ENCODE peak calls at places on chromosome 10, in six cellular contexts. One of them, this sample, is unnamed. For H3K36me3, the result is how much of the 10 kb centered on the place peaks cover.

GRCh38 chr10:132539431-132539839 is 1.8 kb downstream of the INPP5A start:
- DNase-seq in mesenchymal stem cell: no peak
- DNase-seq in psoas muscle: peak
- DNase-seq in PC-9: no peak
- DNase-seq in GM23248: peak
- DNase-seq in Panc1: no peak
- DNase-seq in this sample: no peak

GRCh38 chr10:33240931-33241330 is 93.5 kb downstream of the NRP1 start:
- DNase-seq in mesenchymal stem cell: no peak
- DNase-seq in psoas muscle: no peak
- DNase-seq in PC-9: no peak
- DNase-seq in GM23248: peak
- DNase-seq in Panc1: no peak
- DNase-seq in this sample: no peak

GRCh38 chr10:115660391-115660790 is 567.2 kb downstream of the ATRNL1 start:
- DNase-seq in mesenchymal stem cell: no peak
- DNase-seq in psoas muscle: no peak
- DNase-seq in PC-9: no peak
- DNase-seq in GM23248: no peak
- DNase-seq in Panc1: no peak
- DNase-seq in this sample: no peak

GRCh38 chr10:62224606-62225005 is 44.0 kb downstream of the RTKN2 start:
- DNase-seq in mesenchymal stem cell: peak
- DNase-seq in psoas muscle: no peak
- DNase-seq in PC-9: peak
- DNase-seq in GM23248: peak
- DNase-seq in Panc1: no peak
- DNase-seq in this sample: peak

GRCh38 chr10:104284783-104285182 is 15.8 kb downstream of the GSTO2 start:
- DNase-seq in mesenchymal stem cell: no peak
- DNase-seq in psoas muscle: no peak
- DNase-seq in PC-9: no peak
- DNase-seq in GM23248: no peak
- DNase-seq in Panc1: no peak
- DNase-seq in this sample: no peak

GRCh38 chr10:69634759-69635425 is 4.8 kb downstream of the FAM241B start:
- DNase-seq in mesenchymal stem cell: no peak
- DNase-seq in psoas muscle: no peak
- DNase-seq in PC-9: no peak
- DNase-seq in GM23248: no peak
- DNase-seq in Panc1: no peak
- DNase-seq in this sample: no peak

GRCh38 chr10:82811621-82812020 is 936.6 kb downstream of the NRG3 start:
- DNase-seq in mesenchymal stem cell: peak
- DNase-seq in psoas muscle: no peak
- DNase-seq in PC-9: peak
- DNase-seq in GM23248: peak
- DNase-seq in Panc1: no peak
- DNase-seq in this sample: no peak

GRCh38 chr10:70799124-70799523 is 13.9 kb upstream of the TBATA start:
- DNase-seq in mesenchymal stem cell: no peak
- DNase-seq in psoas muscle: no peak
- DNase-seq in PC-9: no peak
- DNase-seq in GM23248: peak
- DNase-seq in Panc1: no peak
- DNase-seq in this sample: no peak

GRCh38 chr10:48414778-48415177 is 108.3 kb downstream of the MAPK8 start:
- DNase-seq in mesenchymal stem cell: no peak
- DNase-seq in psoas muscle: no peak
- DNase-seq in PC-9: no peak
- DNase-seq in GM23248: peak
- DNase-seq in Panc1: no peak
- DNase-seq in this sample: no peak

GRCh38 chr10:119370046-119370770 is 162.8 kb downstream of the GRK5 start:
- DNase-seq in mesenchymal stem cell: peak
- DNase-seq in psoas muscle: peak
- DNase-seq in PC-9: no peak
- DNase-seq in GM23248: peak
- DNase-seq in Panc1: no peak
- DNase-seq in this sample: no peak

GRCh38 chr10:79145517-79146470 is 77.0 kb downstream of the ZMIZ1 start:
- DNase-seq in mesenchymal stem cell: no peak
- DNase-seq in psoas muscle: no peak
- DNase-seq in PC-9: no peak
- DNase-seq in GM23248: no peak
- DNase-seq in Panc1: no peak
- DNase-seq in this sample: no peak

GRCh38 chr10:19930936-19931859 is 115.0 kb downstream of the PLXDC2 start:
- DNase-seq in mesenchymal stem cell: peak
- DNase-seq in psoas muscle: no peak
- DNase-seq in PC-9: no peak
- DNase-seq in GM23248: peak
- DNase-seq in Panc1: no peak
- DNase-seq in this sample: peak

GRCh38 chr10:119535837-119536507 is 6.5 kb downstream of the RGS10 start:
- DNase-seq in mesenchymal stem cell: no peak
- DNase-seq in psoas muscle: no peak
- DNase-seq in PC-9: no peak
- DNase-seq in GM23248: no peak
- DNase-seq in Panc1: no peak
- DNase-seq in this sample: no peak

GRCh38 chr10:71569775-71570588 is 149.6 kb downstream of the C10orf105 start:
- DNase-seq in mesenchymal stem cell: peak
- DNase-seq in psoas muscle: peak
- DNase-seq in PC-9: peak
- DNase-seq in GM23248: peak
- DNase-seq in Panc1: peak
- DNase-seq in this sample: no peak

GRCh38 chr10:11110499-11110898 is 92.8 kb downstream of the CELF2 start:
- DNase-seq in mesenchymal stem cell: no peak
- DNase-seq in psoas muscle: no peak
- DNase-seq in PC-9: no peak
- DNase-seq in GM23248: no peak
- DNase-seq in Panc1: no peak
- DNase-seq in this sample: no peak

DNA sequence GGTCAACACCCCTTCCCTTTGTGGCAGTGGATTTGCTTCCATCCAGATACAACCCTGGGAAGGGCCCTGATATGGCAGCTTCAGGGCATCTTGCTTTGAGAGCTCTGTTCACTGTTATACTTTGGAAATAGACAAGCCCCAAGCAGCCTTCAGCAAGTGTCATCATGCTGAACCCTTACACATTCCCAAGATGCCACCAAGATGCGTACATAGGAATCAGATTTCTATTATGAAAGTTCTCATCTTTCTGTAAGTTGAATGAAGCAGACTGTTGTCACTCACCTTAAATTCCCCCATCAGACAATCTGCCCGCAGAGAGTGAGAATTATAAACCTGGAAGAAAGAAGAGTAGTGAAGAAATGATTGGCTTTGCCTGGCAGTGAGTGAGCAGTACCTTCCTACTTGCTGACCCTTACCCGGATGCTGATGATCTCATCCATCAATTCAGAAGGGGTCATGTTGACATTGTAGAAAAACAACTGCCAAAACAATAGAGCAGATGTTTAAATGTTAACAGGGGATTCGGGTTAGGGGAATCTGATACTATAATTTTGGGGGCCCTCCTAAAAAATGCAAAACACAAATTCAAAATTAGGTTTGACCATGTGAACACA is 78.3 kb downstream of the MYOF start:
- DNase-seq in mesenchymal stem cell: no peak
- DNase-seq in psoas muscle: no peak
- DNase-seq in PC-9: no peak
- DNase-seq in GM23248: no peak
- DNase-seq in Panc1: no peak
- DNase-seq in this sample: no peak
- H3K36me3 ChIP-seq in mesenchymal stem cell: half or more
- H3K36me3 ChIP-seq in psoas muscle: under half
- H3K36me3 ChIP-seq in PC-9: under half
- H3K36me3 ChIP-seq in GM23248: half or more
- H3K36me3 ChIP-seq in Panc1: half or more
- H3K36me3 ChIP-seq in this sample: under half

DNA sequence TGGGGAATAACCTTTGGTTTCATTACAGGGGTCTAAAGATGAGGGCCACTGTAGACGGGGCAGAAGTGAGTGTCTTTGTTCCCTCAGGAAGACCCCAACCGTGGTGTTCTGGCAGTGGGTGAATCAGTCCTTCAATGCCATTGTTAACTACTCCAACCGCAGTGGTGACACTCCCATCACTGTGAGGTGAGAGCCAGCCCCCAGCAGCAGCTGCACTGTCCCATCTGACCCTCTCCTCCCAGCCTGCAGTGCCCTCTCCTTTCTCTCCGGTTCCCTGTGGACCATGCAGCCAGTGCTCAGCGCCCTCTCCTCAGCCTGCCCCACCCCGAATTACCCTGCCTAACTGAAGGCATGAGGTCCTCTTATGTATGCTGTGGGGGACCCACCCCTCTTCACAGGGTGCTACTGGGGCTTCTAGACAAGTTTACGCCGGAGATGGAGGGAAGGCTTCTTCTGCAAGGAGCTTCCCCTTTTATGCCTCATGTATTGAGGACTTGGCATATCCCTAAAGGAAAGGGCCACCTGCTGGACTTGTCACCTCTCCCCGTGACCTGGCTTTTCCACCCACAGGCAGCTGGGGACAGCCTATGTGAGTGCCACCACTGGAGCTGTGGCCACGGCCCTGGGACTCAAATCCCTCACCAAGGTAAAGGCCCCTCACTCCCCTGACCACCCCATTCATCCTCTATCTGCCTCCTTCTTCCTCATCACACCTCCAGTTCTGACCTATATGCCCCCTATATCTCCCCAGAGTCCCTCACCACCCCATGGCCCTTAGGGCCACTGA is 5.1 kb downstream of the SFXN3 start:
- DNase-seq in mesenchymal stem cell: no peak
- DNase-seq in psoas muscle: no peak
- DNase-seq in PC-9: no peak
- DNase-seq in GM23248: no peak
- DNase-seq in Panc1: no peak
- DNase-seq in this sample: no peak
- H3K36me3 ChIP-seq in mesenchymal stem cell: half or more
- H3K36me3 ChIP-seq in psoas muscle: under half
- H3K36me3 ChIP-seq in PC-9: under half
- H3K36me3 ChIP-seq in GM23248: under half
- H3K36me3 ChIP-seq in Panc1: under half
- H3K36me3 ChIP-seq in this sample: under half

DNA sequence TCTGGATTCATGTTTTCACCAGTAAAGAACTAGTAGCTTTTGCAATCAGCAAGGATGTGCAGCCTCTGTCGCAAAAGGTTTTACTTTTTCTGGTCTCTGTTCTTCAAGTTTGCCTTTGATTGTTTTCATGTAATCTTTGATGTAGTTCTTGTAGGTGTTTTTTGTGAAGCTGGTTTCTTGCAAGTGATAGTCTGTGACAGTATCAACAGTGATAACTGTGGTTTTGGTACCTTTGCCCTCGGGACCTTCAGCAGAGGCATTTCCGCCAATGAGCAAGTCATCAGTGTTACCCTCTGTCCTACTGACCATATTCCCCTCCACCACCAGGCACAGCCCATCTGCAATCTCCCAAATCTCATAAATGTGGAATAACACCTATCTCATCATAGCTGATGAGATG is 55.1 kb downstream of the IPMK start:
- DNase-seq in mesenchymal stem cell: no peak
- DNase-seq in psoas muscle: no peak
- DNase-seq in PC-9: no peak
- DNase-seq in GM23248: no peak
- DNase-seq in Panc1: no peak
- DNase-seq in this sample: no peak
- H3K36me3 ChIP-seq in mesenchymal stem cell: under half
- H3K36me3 ChIP-seq in psoas muscle: under half
- H3K36me3 ChIP-seq in PC-9: under half
- H3K36me3 ChIP-seq in GM23248: under half
- H3K36me3 ChIP-seq in Panc1: under half
- H3K36me3 ChIP-seq in this sample: under half

GRCh38 chr10:94358480-94358879 is 4.3 kb downstream of the NOC3L start:
- DNase-seq in mesenchymal stem cell: peak
- DNase-seq in psoas muscle: no peak
- DNase-seq in PC-9: peak
- DNase-seq in GM23248: peak
- DNase-seq in Panc1: no peak
- DNase-seq in this sample: peak
- H3K36me3 ChIP-seq in mesenchymal stem cell: half or more
- H3K36me3 ChIP-seq in psoas muscle: under half
- H3K36me3 ChIP-seq in PC-9: under half
- H3K36me3 ChIP-seq in GM23248: under half
- H3K36me3 ChIP-seq in Panc1: under half
- H3K36me3 ChIP-seq in this sample: under half

GRCh38 chr10:3108033-3108432 is 40.7 kb downstream of the PFKP start:
- DNase-seq in mesenchymal stem cell: no peak
- DNase-seq in psoas muscle: no peak
- DNase-seq in PC-9: no peak
- DNase-seq in GM23248: no peak
- DNase-seq in Panc1: no peak
- DNase-seq in this sample: no peak

GRCh38 chr10:3107426-3107961 is 40.1 kb downstream of the PFKP start:
- DNase-seq in mesenchymal stem cell: no peak
- DNase-seq in psoas muscle: peak
- DNase-seq in PC-9: peak
- DNase-seq in GM23248: peak
- DNase-seq in Panc1: no peak
- DNase-seq in this sample: peak

GRCh38 chr10:3108575-3109105 is 41.3 kb downstream of the PFKP start:
- DNase-seq in mesenchymal stem cell: no peak
- DNase-seq in psoas muscle: no peak
- DNase-seq in PC-9: no peak
- DNase-seq in GM23248: no peak
- DNase-seq in Panc1: no peak
- DNase-seq in this sample: no peak

GRCh38 chr10:3109633-3110032 is 42.3 kb downstream of the PFKP start:
- DNase-seq in mesenchymal stem cell: no peak
- DNase-seq in psoas muscle: no peak
- DNase-seq in PC-9: no peak
- DNase-seq in GM23248: no peak
- DNase-seq in Panc1: no peak
- DNase-seq in this sample: no peak

DNA sequence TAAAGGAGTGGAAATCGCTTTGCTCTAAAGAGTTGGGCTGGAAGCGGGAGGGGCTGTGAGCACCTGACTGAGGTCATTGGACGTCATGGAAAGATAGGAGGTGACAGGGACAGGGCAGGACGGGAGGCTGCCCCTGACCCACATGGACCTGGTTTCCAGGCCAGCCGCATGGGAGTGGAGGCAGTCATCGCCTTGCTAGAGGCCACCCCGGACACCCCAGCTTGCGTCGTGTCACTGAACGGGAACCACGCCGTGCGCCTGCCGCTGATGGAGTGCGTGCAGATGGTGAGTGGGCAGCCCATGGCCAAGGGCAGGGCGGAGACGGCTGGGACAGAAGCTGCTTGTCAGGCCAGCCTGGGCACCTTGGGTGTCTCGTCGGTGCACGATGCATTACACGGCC is 41.8 kb downstream of the PFKP start:
- DNase-seq in mesenchymal stem cell: no peak
- DNase-seq in psoas muscle: no peak
- DNase-seq in PC-9: no peak
- DNase-seq in GM23248: no peak
- DNase-seq in Panc1: no peak
- DNase-seq in this sample: no peak
- H3K36me3 ChIP-seq in mesenchymal stem cell: half or more
- H3K36me3 ChIP-seq in psoas muscle: under half
- H3K36me3 ChIP-seq in PC-9: under half
- H3K36me3 ChIP-seq in GM23248: under half
- H3K36me3 ChIP-seq in Panc1: under half
- H3K36me3 ChIP-seq in this sample: under half